ENCODE peak calls at places on chromosomes 7 and 10, in nine cellular contexts. One of them, this sample, is unnamed.

GRCh38 chr10:24965051-24965450 is 12.6 kb upstream of the PRTFDC1 start:
- DNase-seq in tibial nerve: no peak
- DNase-seq in mammary epithelial cell: no peak
- DNase-seq in PC-9: no peak
- DNase-seq in A549: no peak
- DNase-seq in OCI-LY7: no peak
- DNase-seq in heart left ventricle: no peak
- DNase-seq in H1: no peak
- DNase-seq in dorsolateral prefrontal cortex: no peak
- DNase-seq in this sample: no peak

GRCh38 chr10:3666525-3667302 is 118.3 kb downstream of the KLF6 start:
- DNase-seq in tibial nerve: no peak
- DNase-seq in heart left ventricle: no peak
- DNase-seq in H1: no peak
- DNase-seq in PC-9: no peak
- DNase-seq in mammary epithelial cell: no peak
- DNase-seq in OCI-LY7: no peak
- DNase-seq in A549: no peak
- DNase-seq in dorsolateral prefrontal cortex: no peak
- DNase-seq in this sample: no peak

GRCh38 chr7:158931899-158932298 is 75.5 kb downstream of the DYNC2I1 start:
- DNase-seq in H1: no peak
- DNase-seq in PC-9: no peak
- DNase-seq in A549: no peak
- DNase-seq in OCI-LY7: no peak
- DNase-seq in mammary epithelial cell: no peak
- DNase-seq in tibial nerve: no peak
- DNase-seq in dorsolateral prefrontal cortex: no peak
- DNase-seq in heart left ventricle: no peak
- DNase-seq in this sample: no peak

GRCh38 chr10:81875680-81876252 is 772 bp downstream of the NRG3 start:
- DNase-seq in heart left ventricle: no peak
- DNase-seq in OCI-LY7: no peak
- DNase-seq in A549: no peak
- DNase-seq in mammary epithelial cell: no peak
- DNase-seq in tibial nerve: no peak
- DNase-seq in PC-9: no peak
- DNase-seq in H1: peak; percentile 64
- DNase-seq in dorsolateral prefrontal cortex: no peak
- DNase-seq in this sample: no peak

GRCh38 chr10:78248651-78249464 is 215.2 kb downstream of the RPS24 start:
- DNase-seq in H1: no peak
- DNase-seq in tibial nerve: peak; percentile 28
- DNase-seq in heart left ventricle: no peak
- DNase-seq in mammary epithelial cell: peak; percentile 6
- DNase-seq in A549: no peak
- DNase-seq in dorsolateral prefrontal cortex: peak; percentile 46
- DNase-seq in OCI-LY7: no peak
- DNase-seq in PC-9: no peak
- DNase-seq in this sample: no peak

GRCh38 chr7:106598663-106599342 is 62.2 kb downstream of the CCDC71L start:
- DNase-seq in A549: peak; percentile 28
- DNase-seq in heart left ventricle: peak; percentile 63
- DNase-seq in H1: peak; percentile 52
- DNase-seq in mammary epithelial cell: peak; percentile 72
- DNase-seq in OCI-LY7: peak; percentile 69
- DNase-seq in PC-9: peak; percentile 50
- DNase-seq in dorsolateral prefrontal cortex: peak; percentile 4
- DNase-seq in tibial nerve: peak; percentile 53
- DNase-seq in this sample: peak; percentile 43

GRCh38 chr10:971150-971542 is 17.1 kb upstream of the GTPBP4 start:
- DNase-seq in heart left ventricle: no peak
- DNase-seq in dorsolateral prefrontal cortex: no peak
- DNase-seq in A549: no peak
- DNase-seq in tibial nerve: peak; percentile 21
- DNase-seq in mammary epithelial cell: no peak
- DNase-seq in H1: no peak
- DNase-seq in OCI-LY7: no peak
- DNase-seq in PC-9: no peak
- DNase-seq in this sample: no peak

GRCh38 chr7:154928136-154929005 is 74.6 kb downstream of the PAXIP1 start:
- DNase-seq in tibial nerve: peak; percentile 25
- DNase-seq in PC-9: peak; percentile 96
- DNase-seq in dorsolateral prefrontal cortex: no peak
- DNase-seq in OCI-LY7: peak; percentile 90
- DNase-seq in heart left ventricle: no peak
- DNase-seq in A549: peak; percentile 74
- DNase-seq in mammary epithelial cell: peak; percentile 93
- DNase-seq in H1: no peak
- DNase-seq in this sample: peak; percentile 43

GRCh38 chr7:4712371-4713182 is 30.5 kb downstream of the FOXK1 start:
- DNase-seq in heart left ventricle: no peak
- DNase-seq in OCI-LY7: no peak
- DNase-seq in tibial nerve: no peak
- DNase-seq in A549: peak; percentile 88
- DNase-seq in mammary epithelial cell: no peak
- DNase-seq in dorsolateral prefrontal cortex: no peak
- DNase-seq in PC-9: peak; percentile 48
- DNase-seq in H1: no peak
- DNase-seq in this sample: no peak

GRCh38 chr10:75845538-75845937 is 414.1 kb downstream of the LRMDA start:
- DNase-seq in dorsolateral prefrontal cortex: no peak
- DNase-seq in OCI-LY7: no peak
- DNase-seq in H1: no peak
- DNase-seq in mammary epithelial cell: no peak
- DNase-seq in heart left ventricle: no peak
- DNase-seq in A549: no peak
- DNase-seq in tibial nerve: no peak
- DNase-seq in PC-9: no peak
- DNase-seq in this sample: no peak

GRCh38 chr7:36151921-36152755 is 916 bp upstream of the EEPD1 start:
- DNase-seq in H1: no peak
- DNase-seq in tibial nerve: no peak
- DNase-seq in heart left ventricle: no peak
- DNase-seq in OCI-LY7: no peak
- DNase-seq in mammary epithelial cell: no peak
- DNase-seq in A549: no peak
- DNase-seq in PC-9: no peak
- DNase-seq in dorsolateral prefrontal cortex: no peak
- DNase-seq in this sample: no peak
- H3K27ac ChIP-seq in H1: no peak overlapping the region
- H3K27ac ChIP-seq in tibial nerve: peak overlapping the region; percentile 81
- H3K27ac ChIP-seq in heart left ventricle: peak overlapping the region; percentile 70
- H3K27ac ChIP-seq in OCI-LY7: no peak overlapping the region
- H3K27ac ChIP-seq in mammary epithelial cell: peak overlapping the region; percentile 24
- H3K27ac ChIP-seq in A549: peak overlapping the region; percentile 84
- H3K27ac ChIP-seq in PC-9: no peak overlapping the region
- H3K27ac ChIP-seq in dorsolateral prefrontal cortex: peak overlapping the region; percentile 90
- H3K27ac ChIP-seq in this sample: no peak overlapping the region

DNA sequence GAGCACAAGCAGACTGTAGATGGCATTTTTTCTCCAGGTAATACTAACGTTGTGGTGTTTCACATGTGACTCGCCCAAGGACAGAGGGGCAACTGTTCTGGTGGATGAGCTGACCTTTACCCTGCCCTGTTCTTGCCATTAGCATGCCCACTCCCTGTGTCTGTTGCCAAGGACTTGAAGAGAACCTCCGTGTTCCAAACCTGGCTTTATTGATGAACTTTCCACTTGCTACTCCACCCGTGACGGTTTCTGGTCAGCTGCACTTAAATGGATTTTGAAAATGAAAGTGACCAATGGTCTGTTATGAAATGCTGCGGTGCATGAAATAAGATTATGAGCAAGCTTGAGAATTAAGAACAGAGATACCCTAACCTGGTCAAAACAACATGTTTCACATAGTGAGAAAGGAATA is 30.4 kb downstream of the LRRC4 start:
- DNase-seq in OCI-LY7: no peak
- DNase-seq in heart left ventricle: no peak
- DNase-seq in PC-9: no peak
- DNase-seq in A549: no peak
- DNase-seq in H1: no peak
- DNase-seq in mammary epithelial cell: no peak
- DNase-seq in tibial nerve: no peak
- DNase-seq in dorsolateral prefrontal cortex: no peak
- DNase-seq in this sample: no peak
- H3K27ac ChIP-seq in OCI-LY7: no peak overlapping the region
- H3K27ac ChIP-seq in heart left ventricle: peak overlapping the region; percentile 66
- H3K27ac ChIP-seq in PC-9: no peak overlapping the region
- H3K27ac ChIP-seq in A549: no peak overlapping the region
- H3K27ac ChIP-seq in H1: no peak overlapping the region
- H3K27ac ChIP-seq in mammary epithelial cell: no peak overlapping the region
- H3K27ac ChIP-seq in tibial nerve: peak overlapping the region; percentile 3
- H3K27ac ChIP-seq in dorsolateral prefrontal cortex: no peak overlapping the region
- H3K27ac ChIP-seq in this sample: no peak overlapping the region

DNA sequence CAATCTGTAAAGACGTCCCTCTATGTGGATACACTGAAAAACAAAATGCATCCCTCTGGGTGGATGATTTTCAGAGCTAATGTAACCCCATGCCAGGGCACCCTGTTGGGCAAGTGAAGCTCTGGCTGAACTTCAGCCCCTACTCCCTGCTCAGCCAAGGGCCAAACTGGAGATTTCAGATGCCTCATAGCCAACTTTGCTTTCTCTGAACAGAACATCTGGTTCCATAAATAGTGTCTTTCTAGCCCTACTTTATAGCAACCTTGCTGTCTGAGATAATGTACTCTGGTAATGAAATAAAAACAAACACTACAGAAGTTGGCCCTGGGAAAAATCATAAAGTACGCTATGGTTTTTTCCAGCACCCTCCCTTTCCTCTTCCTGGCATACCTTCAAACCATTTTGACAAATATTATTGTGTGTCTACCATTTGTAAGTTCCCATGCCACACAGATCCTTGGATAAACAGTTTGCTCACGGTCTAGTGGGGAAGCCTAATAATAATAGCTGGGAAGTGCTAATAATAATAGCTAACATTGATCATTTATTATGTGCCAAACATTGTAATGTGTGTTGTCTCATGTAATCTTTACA is 3.4 kb downstream of the ENTPD1 start:
- DNase-seq in H1: no peak
- DNase-seq in PC-9: no peak
- DNase-seq in tibial nerve: no peak
- DNase-seq in OCI-LY7: no peak
- DNase-seq in heart left ventricle: no peak
- DNase-seq in dorsolateral prefrontal cortex: no peak
- DNase-seq in mammary epithelial cell: no peak
- DNase-seq in A549: no peak
- DNase-seq in this sample: no peak
- H3K27ac ChIP-seq in H1: no peak overlapping the region
- H3K27ac ChIP-seq in PC-9: no peak overlapping the region
- H3K27ac ChIP-seq in tibial nerve: peak overlapping the region; percentile 21
- H3K27ac ChIP-seq in OCI-LY7: peak overlapping the region; percentile 94
- H3K27ac ChIP-seq in heart left ventricle: peak overlapping the region; percentile 68
- H3K27ac ChIP-seq in dorsolateral prefrontal cortex: no peak overlapping the region
- H3K27ac ChIP-seq in mammary epithelial cell: no peak overlapping the region
- H3K27ac ChIP-seq in A549: no peak overlapping the region
- H3K27ac ChIP-seq in this sample: no peak overlapping the region

GRCh38 chr7:102045681-102046372 is 228.4 kb downstream of the CUX1 start:
- DNase-seq in A549: no peak
- DNase-seq in PC-9: no peak
- DNase-seq in OCI-LY7: no peak
- DNase-seq in heart left ventricle: no peak
- DNase-seq in tibial nerve: no peak
- DNase-seq in dorsolateral prefrontal cortex: no peak
- DNase-seq in H1: no peak
- DNase-seq in mammary epithelial cell: no peak
- DNase-seq in this sample: no peak

GRCh38 chr7:102042016-102042656 is 224.7 kb downstream of the CUX1 start:
- DNase-seq in mammary epithelial cell: peak; percentile 59
- DNase-seq in OCI-LY7: no peak
- DNase-seq in PC-9: peak; percentile 69
- DNase-seq in A549: peak; percentile 27
- DNase-seq in H1: no peak
- DNase-seq in heart left ventricle: no peak
- DNase-seq in tibial nerve: no peak
- DNase-seq in dorsolateral prefrontal cortex: no peak
- DNase-seq in this sample: no peak

GRCh38 chr7:102044984-102045673 is 227.7 kb downstream of the CUX1 start:
- DNase-seq in PC-9: no peak
- DNase-seq in mammary epithelial cell: no peak
- DNase-seq in dorsolateral prefrontal cortex: peak; percentile 44
- DNase-seq in heart left ventricle: no peak
- DNase-seq in tibial nerve: peak; percentile 51
- DNase-seq in A549: no peak
- DNase-seq in OCI-LY7: no peak
- DNase-seq in H1: no peak
- DNase-seq in this sample: no peak

GRCh38 chr7:102046373-102047117 is 229.1 kb downstream of the CUX1 start:
- DNase-seq in mammary epithelial cell: no peak
- DNase-seq in H1: no peak
- DNase-seq in OCI-LY7: no peak
- DNase-seq in heart left ventricle: no peak
- DNase-seq in tibial nerve: no peak
- DNase-seq in dorsolateral prefrontal cortex: no peak
- DNase-seq in A549: no peak
- DNase-seq in PC-9: no peak
- DNase-seq in this sample: no peak

DNA sequence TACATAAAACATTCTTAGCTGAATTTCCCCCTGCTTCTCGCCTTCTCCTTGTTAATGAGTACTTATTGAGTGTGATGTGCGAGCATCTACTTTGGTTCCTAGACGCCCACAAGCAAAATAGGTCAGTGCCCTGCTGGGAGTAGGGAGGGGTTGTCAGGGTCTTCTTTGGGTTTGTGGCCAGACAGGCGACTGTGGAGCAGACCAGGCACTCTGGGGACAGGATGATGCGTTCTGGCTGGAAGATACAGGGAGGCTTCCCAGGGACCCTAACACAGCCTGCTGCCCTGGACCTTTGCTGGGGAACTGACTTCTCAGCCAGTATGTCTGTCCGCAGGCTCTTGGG is 227.2 kb downstream of the CUX1 start:
- DNase-seq in A549: no peak
- DNase-seq in dorsolateral prefrontal cortex: no peak
- DNase-seq in tibial nerve: no peak
- DNase-seq in heart left ventricle: no peak
- DNase-seq in H1: no peak
- DNase-seq in OCI-LY7: no peak
- DNase-seq in PC-9: no peak
- DNase-seq in mammary epithelial cell: no peak
- DNase-seq in this sample: no peak
- H3K27ac ChIP-seq in A549: peak overlapping the region; percentile 17
- H3K27ac ChIP-seq in dorsolateral prefrontal cortex: no peak overlapping the region
- H3K27ac ChIP-seq in tibial nerve: peak overlapping the region; percentile 7
- H3K27ac ChIP-seq in heart left ventricle: peak overlapping the region; percentile 58
- H3K27ac ChIP-seq in H1: no peak overlapping the region
- H3K27ac ChIP-seq in OCI-LY7: peak overlapping the region; percentile 12
- H3K27ac ChIP-seq in PC-9: no peak overlapping the region
- H3K27ac ChIP-seq in mammary epithelial cell: no peak overlapping the region
- H3K27ac ChIP-seq in this sample: no peak overlapping the region

GRCh38 chr10:130017631-130018022 is 53.6 kb upstream of the EBF3 start:
- DNase-seq in A549: no peak
- DNase-seq in PC-9: no peak
- DNase-seq in H1: no peak
- DNase-seq in OCI-LY7: no peak
- DNase-seq in dorsolateral prefrontal cortex: no peak
- DNase-seq in mammary epithelial cell: no peak
- DNase-seq in tibial nerve: no peak
- DNase-seq in heart left ventricle: no peak
- DNase-seq in this sample: no peak
- H3K27ac ChIP-seq in A549: no peak overlapping the region
- H3K27ac ChIP-seq in PC-9: no peak overlapping the region
- H3K27ac ChIP-seq in H1: no peak overlapping the region
- H3K27ac ChIP-seq in OCI-LY7: no peak overlapping the region
- H3K27ac ChIP-seq in dorsolateral prefrontal cortex: no peak overlapping the region
- H3K27ac ChIP-seq in mammary epithelial cell: no peak overlapping the region
- H3K27ac ChIP-seq in tibial nerve: no peak overlapping the region
- H3K27ac ChIP-seq in heart left ventricle: no peak overlapping the region
- H3K27ac ChIP-seq in this sample: no peak overlapping the region

GRCh38 chr10:58439632-58440364 is 54.6 kb downstream of the TFAM start:
- DNase-seq in dorsolateral prefrontal cortex: no peak
- DNase-seq in OCI-LY7: no peak
- DNase-seq in PC-9: no peak
- DNase-seq in H1: no peak
- DNase-seq in mammary epithelial cell: no peak
- DNase-seq in A549: no peak
- DNase-seq in heart left ventricle: no peak
- DNase-seq in tibial nerve: no peak
- DNase-seq in this sample: no peak
- H3K27ac ChIP-seq in dorsolateral prefrontal cortex: no peak overlapping the region
- H3K27ac ChIP-seq in OCI-LY7: no peak overlapping the region
- H3K27ac ChIP-seq in PC-9: no peak overlapping the region
- H3K27ac ChIP-seq in H1: no peak overlapping the region
- H3K27ac ChIP-seq in mammary epithelial cell: peak overlapping the region; percentile 40
- H3K27ac ChIP-seq in A549: peak overlapping the region; percentile 31
- H3K27ac ChIP-seq in heart left ventricle: no peak overlapping the region
- H3K27ac ChIP-seq in tibial nerve: no peak overlapping the region
- H3K27ac ChIP-seq in this sample: peak overlapping the region; percentile 80